ENCODE peak calls at places on chromosomes 5 and 9, in eight cellular contexts. One of them, this sample, is unnamed.
A peak's percentile ranks its signal among the peaks of the same experiment; 100 is the strongest.

GRCh38 chr5:73544429-73545402 is 20.7 kb downstream of the ANKRA2 start:
- DNase-seq in gastrocnemius medialis: no peak
- DNase-seq in psoas muscle: no peak
- DNase-seq in ovary: no peak
- DNase-seq in transverse colon: peak; percentile 82
- DNase-seq in prostate gland: peak; percentile 96
- DNase-seq in Peyer's patch: no peak
- DNase-seq in esophagus muscularis mucosa: no peak
- DNase-seq in this sample: no peak

GRCh38 chr5:6601271-6601670 is 31.6 kb downstream of the NSUN2 start:
- DNase-seq in gastrocnemius medialis: no peak
- DNase-seq in psoas muscle: no peak
- DNase-seq in ovary: no peak
- DNase-seq in transverse colon: no peak
- DNase-seq in prostate gland: no peak
- DNase-seq in Peyer's patch: no peak
- DNase-seq in esophagus muscularis mucosa: no peak
- DNase-seq in this sample: no peak

GRCh38 chr9:127199001-127199791 is 65.4 kb upstream of the GARNL3 start:
- DNase-seq in gastrocnemius medialis: peak; percentile 73
- DNase-seq in psoas muscle: peak; percentile 82
- DNase-seq in ovary: peak; percentile 89
- DNase-seq in transverse colon: peak; percentile 84
- DNase-seq in prostate gland: peak; percentile 71
- DNase-seq in Peyer's patch: peak; percentile 76
- DNase-seq in esophagus muscularis mucosa: peak; percentile 95
- DNase-seq in this sample: peak; percentile 77

GRCh38 chr5:96776606-96777005 is 31.1 kb downstream of the ERAP1 start:
- DNase-seq in gastrocnemius medialis: no peak
- DNase-seq in psoas muscle: no peak
- DNase-seq in ovary: no peak
- DNase-seq in transverse colon: no peak
- DNase-seq in prostate gland: no peak
- DNase-seq in Peyer's patch: no peak
- DNase-seq in esophagus muscularis mucosa: no peak
- DNase-seq in this sample: no peak

GRCh38 chr9:107222020-107222522 is 61.0 kb upstream of the RAD23B start:
- DNase-seq in gastrocnemius medialis: no peak
- DNase-seq in psoas muscle: no peak
- DNase-seq in ovary: no peak
- DNase-seq in transverse colon: no peak
- DNase-seq in prostate gland: no peak
- DNase-seq in Peyer's patch: no peak
- DNase-seq in esophagus muscularis mucosa: peak; percentile 70
- DNase-seq in this sample: no peak

GRCh38 chr5:157306690-157307089 is 40.8 kb downstream of the CYFIP2 start:
- DNase-seq in gastrocnemius medialis: no peak
- DNase-seq in psoas muscle: no peak
- DNase-seq in ovary: no peak
- DNase-seq in transverse colon: no peak
- DNase-seq in prostate gland: no peak
- DNase-seq in Peyer's patch: peak; percentile 56
- DNase-seq in esophagus muscularis mucosa: no peak
- DNase-seq in this sample: no peak

GRCh38 chr9:34508951-34509350 is 13.8 kb downstream of the ENHO start:
- DNase-seq in gastrocnemius medialis: no peak
- DNase-seq in psoas muscle: no peak
- DNase-seq in ovary: no peak
- DNase-seq in transverse colon: no peak
- DNase-seq in prostate gland: no peak
- DNase-seq in Peyer's patch: no peak
- DNase-seq in esophagus muscularis mucosa: no peak
- DNase-seq in this sample: no peak

GRCh38 chr9:13478637-13479036 is 199.1 kb upstream of the MPDZ start:
- DNase-seq in gastrocnemius medialis: no peak
- DNase-seq in psoas muscle: no peak
- DNase-seq in ovary: no peak
- DNase-seq in transverse colon: no peak
- DNase-seq in prostate gland: no peak
- DNase-seq in Peyer's patch: no peak
- DNase-seq in esophagus muscularis mucosa: no peak
- DNase-seq in this sample: no peak

GRCh38 chr5:128276537-128277216 is 193.1 kb downstream of the SLC12A2 start:
- DNase-seq in gastrocnemius medialis: no peak
- DNase-seq in psoas muscle: no peak
- DNase-seq in ovary: no peak
- DNase-seq in transverse colon: no peak
- DNase-seq in prostate gland: no peak
- DNase-seq in Peyer's patch: no peak
- DNase-seq in esophagus muscularis mucosa: no peak
- DNase-seq in this sample: no peak

GRCh38 chr5:181224390-181225234 is 1.5 kb downstream of the TRIM41 start:
- DNase-seq in gastrocnemius medialis: no peak
- DNase-seq in psoas muscle: no peak
- DNase-seq in ovary: peak; percentile 57
- DNase-seq in transverse colon: peak; percentile 42
- DNase-seq in prostate gland: no peak
- DNase-seq in Peyer's patch: peak; percentile 66
- DNase-seq in esophagus muscularis mucosa: no peak
- DNase-seq in this sample: no peak

GRCh38 chr9:86818636-86819035 is 128.7 kb downstream of the GAS1 start:
- DNase-seq in gastrocnemius medialis: no peak
- DNase-seq in psoas muscle: no peak
- DNase-seq in ovary: no peak
- DNase-seq in transverse colon: no peak
- DNase-seq in prostate gland: no peak
- DNase-seq in Peyer's patch: no peak
- DNase-seq in esophagus muscularis mucosa: no peak
- DNase-seq in this sample: no peak

GRCh38 chr5:67528953-67529352 is 332.4 kb upstream of the CD180 start:
- DNase-seq in gastrocnemius medialis: no peak
- DNase-seq in psoas muscle: no peak
- DNase-seq in ovary: no peak
- DNase-seq in transverse colon: no peak
- DNase-seq in prostate gland: no peak
- DNase-seq in Peyer's patch: no peak
- DNase-seq in esophagus muscularis mucosa: no peak
- DNase-seq in this sample: no peak

GRCh38 chr9:114155967-114156294 is 594 bp downstream of the COL27A1 start:
- DNase-seq in gastrocnemius medialis: no peak
- DNase-seq in psoas muscle: no peak
- DNase-seq in ovary: peak; percentile 70
- DNase-seq in transverse colon: no peak
- DNase-seq in prostate gland: no peak
- DNase-seq in Peyer's patch: no peak
- DNase-seq in esophagus muscularis mucosa: no peak
- DNase-seq in this sample: no peak

GRCh38 chr5:4447657-4448056 is 692.5 kb upstream of the ADAMTS16 start:
- DNase-seq in gastrocnemius medialis: no peak
- DNase-seq in psoas muscle: no peak
- DNase-seq in ovary: no peak
- DNase-seq in transverse colon: no peak
- DNase-seq in prostate gland: no peak
- DNase-seq in Peyer's patch: no peak
- DNase-seq in esophagus muscularis mucosa: no peak
- DNase-seq in this sample: no peak

GRCh38 chr9:27150758-27151431 is 41.9 kb downstream of the TEK start:
- DNase-seq in gastrocnemius medialis: no peak
- DNase-seq in psoas muscle: no peak
- DNase-seq in ovary: no peak
- DNase-seq in transverse colon: no peak
- DNase-seq in prostate gland: no peak
- DNase-seq in Peyer's patch: no peak
- DNase-seq in esophagus muscularis mucosa: no peak
- DNase-seq in this sample: no peak

GRCh38 chr5:167561796-167562195 is 729.6 kb upstream of the WWC1 start:
- DNase-seq in gastrocnemius medialis: no peak
- DNase-seq in psoas muscle: no peak
- DNase-seq in ovary: no peak
- DNase-seq in transverse colon: no peak
- DNase-seq in prostate gland: no peak
- DNase-seq in Peyer's patch: no peak
- DNase-seq in esophagus muscularis mucosa: peak; percentile 79
- DNase-seq in this sample: no peak

GRCh38 chr9:90331826-90332575 is 310.6 kb downstream of the DIRAS2 start:
- DNase-seq in gastrocnemius medialis: no peak
- DNase-seq in psoas muscle: no peak
- DNase-seq in ovary: no peak
- DNase-seq in transverse colon: no peak
- DNase-seq in prostate gland: no peak
- DNase-seq in Peyer's patch: no peak
- DNase-seq in esophagus muscularis mucosa: no peak
- DNase-seq in this sample: no peak

DNA sequence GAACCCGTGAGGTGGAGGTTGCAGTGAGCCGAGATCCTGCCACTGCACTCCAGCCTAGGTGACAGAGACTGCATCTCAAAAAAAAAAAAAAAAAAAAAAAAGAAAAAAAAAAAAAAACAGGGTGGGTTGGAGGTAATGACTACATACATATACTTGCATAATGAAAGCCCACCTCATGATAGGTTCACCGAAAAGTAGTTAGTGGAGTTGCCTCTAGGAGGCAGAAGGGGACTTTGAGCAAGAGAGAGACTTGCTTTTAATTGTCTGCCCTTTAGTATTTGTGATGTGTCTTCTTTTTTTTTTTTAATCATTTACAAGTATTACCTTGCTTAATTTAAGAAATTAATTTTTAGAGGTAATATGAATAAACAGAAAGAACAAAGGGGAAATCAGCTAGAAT is 99.8 kb downstream of the PPARGC1B start:
- DNase-seq in gastrocnemius medialis: no peak
- DNase-seq in psoas muscle: no peak
- DNase-seq in ovary: no peak
- DNase-seq in transverse colon: no peak
- DNase-seq in prostate gland: no peak
- DNase-seq in Peyer's patch: no peak
- DNase-seq in esophagus muscularis mucosa: no peak
- DNase-seq in this sample: no peak
- TF ChIP-seq CTCF in gastrocnemius medialis: no peak
- TF ChIP-seq CTCF in psoas muscle: peak; percentile 17
- TF ChIP-seq CTCF in ovary: no peak
- TF ChIP-seq CTCF in transverse colon: no peak
- TF ChIP-seq CTCF in prostate gland: no peak
- TF ChIP-seq CTCF in Peyer's patch: no peak
- TF ChIP-seq CTCF in esophagus muscularis mucosa: no peak
- TF ChIP-seq CTCF in this sample: peak; percentile 20

DNA sequence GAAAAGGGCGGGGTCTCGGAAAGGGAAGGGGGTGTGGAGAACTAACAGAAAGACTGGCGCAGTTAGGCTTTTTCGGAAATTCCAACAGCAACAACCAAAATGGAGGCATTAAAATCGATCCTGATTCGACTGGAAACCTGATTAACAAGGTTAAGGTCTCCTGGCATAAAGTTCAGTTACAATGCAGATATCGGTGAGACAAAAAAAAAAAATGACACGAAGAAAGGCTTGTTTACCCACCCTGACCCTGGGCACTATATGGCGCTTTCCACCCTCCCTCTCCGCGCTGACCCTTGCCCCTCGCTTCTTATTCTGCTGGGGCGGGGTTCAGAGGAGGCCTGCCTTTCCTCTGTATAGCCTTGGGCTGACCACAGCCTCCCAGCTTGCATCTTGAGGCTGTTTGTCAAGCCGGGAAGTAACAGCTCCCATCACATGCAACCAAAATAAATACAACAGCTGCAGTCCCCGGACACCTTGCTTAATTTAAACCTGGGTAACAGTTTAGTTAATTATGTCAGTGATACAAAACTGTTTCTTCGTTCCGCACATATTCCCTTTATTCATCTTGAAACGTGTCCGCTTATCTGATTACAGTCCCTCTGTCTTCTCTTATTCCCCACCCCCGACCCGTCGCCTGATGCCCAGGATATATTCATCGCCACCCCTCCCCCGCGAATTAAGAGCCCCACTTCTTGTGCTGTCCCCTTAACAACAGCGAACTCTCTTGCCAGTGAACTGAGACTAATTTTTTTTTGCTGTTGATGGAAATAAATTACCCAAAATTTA is 808 bp upstream of the PJA2 start:
- DNase-seq in gastrocnemius medialis: peak; percentile 76
- DNase-seq in psoas muscle: peak; percentile 70
- DNase-seq in ovary: peak; percentile 87
- DNase-seq in transverse colon: peak; percentile 87
- DNase-seq in prostate gland: peak; percentile 45
- DNase-seq in Peyer's patch: peak; percentile 73
- DNase-seq in esophagus muscularis mucosa: no peak
- DNase-seq in this sample: peak; percentile 77
- H3K4me1 ChIP-seq in gastrocnemius medialis: peaks cover 41% of the 10 kb centered on the region
- H3K4me1 ChIP-seq in psoas muscle: peaks cover 37% of the 10 kb centered on the region
- H3K4me1 ChIP-seq in ovary: peaks cover 2% of the 10 kb centered on the region
- H3K4me1 ChIP-seq in transverse colon: peaks cover 37% of the 10 kb centered on the region
- H3K4me1 ChIP-seq in prostate gland: peaks cover 4% of the 10 kb centered on the region
- H3K4me1 ChIP-seq in Peyer's patch: no peaks in the 10 kb centered on the region
- H3K4me1 ChIP-seq in esophagus muscularis mucosa: peaks cover 18% of the 10 kb centered on the region
- H3K4me1 ChIP-seq in this sample: peaks cover 45% of the 10 kb centered on the region

GRCh38 chr9:96651626-96652025 is 3.5 kb downstream of the PRXL2C start:
- DNase-seq in gastrocnemius medialis: no peak
- DNase-seq in psoas muscle: no peak
- DNase-seq in ovary: no peak
- DNase-seq in transverse colon: no peak
- DNase-seq in prostate gland: no peak
- DNase-seq in Peyer's patch: no peak
- DNase-seq in esophagus muscularis mucosa: no peak
- DNase-seq in this sample: no peak

GRCh38 chr9:96660693-96661248 is 5.7 kb upstream of the PRXL2C start:
- DNase-seq in gastrocnemius medialis: no peak
- DNase-seq in psoas muscle: no peak
- DNase-seq in ovary: no peak
- DNase-seq in transverse colon: no peak
- DNase-seq in prostate gland: no peak
- DNase-seq in Peyer's patch: no peak
- DNase-seq in esophagus muscularis mucosa: no peak
- DNase-seq in this sample: no peak

GRCh38 chr9:96649620-96650323 is 5.3 kb downstream of the PRXL2C start:
- DNase-seq in gastrocnemius medialis: peak; percentile 50
- DNase-seq in psoas muscle: no peak
- DNase-seq in ovary: no peak
- DNase-seq in transverse colon: no peak
- DNase-seq in prostate gland: no peak
- DNase-seq in Peyer's patch: no peak
- DNase-seq in esophagus muscularis mucosa: no peak
- DNase-seq in this sample: no peak

GRCh38 chr9:96654450-96655197 is 493 bp downstream of the PRXL2C start:
- DNase-seq in gastrocnemius medialis: peak; percentile 84
- DNase-seq in psoas muscle: peak; percentile 88
- DNase-seq in ovary: peak; percentile 89
- DNase-seq in transverse colon: peak; percentile 81
- DNase-seq in prostate gland: peak; percentile 57
- DNase-seq in Peyer's patch: peak; percentile 63
- DNase-seq in esophagus muscularis mucosa: peak; percentile 95
- DNase-seq in this sample: peak; percentile 94

GRCh38 chr9:96655198-96655851 is at the start of gene PRXL2C:
- DNase-seq in gastrocnemius medialis: peak; percentile 83
- DNase-seq in psoas muscle: peak; percentile 91
- DNase-seq in ovary: peak; percentile 88
- DNase-seq in transverse colon: peak; percentile 90
- DNase-seq in prostate gland: peak; percentile 84
- DNase-seq in Peyer's patch: peak; percentile 87
- DNase-seq in esophagus muscularis mucosa: peak; percentile 95
- DNase-seq in this sample: peak; percentile 91
- H3K36me3 ChIP-seq in gastrocnemius medialis: no peaks in the 10 kb centered on the region
- H3K36me3 ChIP-seq in psoas muscle: peaks cover 24% of the 10 kb centered on the region
- H3K36me3 ChIP-seq in ovary: no peaks in the 10 kb centered on the region
- H3K36me3 ChIP-seq in transverse colon: peaks cover 8% of the 10 kb centered on the region
- H3K36me3 ChIP-seq in prostate gland: no peaks in the 10 kb centered on the region
- H3K36me3 ChIP-seq in Peyer's patch: no peaks in the 10 kb centered on the region
- H3K36me3 ChIP-seq in esophagus muscularis mucosa: peaks cover 13% of the 10 kb centered on the region
- H3K36me3 ChIP-seq in this sample: peaks cover 4% of the 10 kb centered on the region

GRCh38 chr9:111531716-111532115 is 6.7 kb downstream of the ZNF483 start:
- DNase-seq in gastrocnemius medialis: no peak
- DNase-seq in psoas muscle: no peak
- DNase-seq in ovary: no peak
- DNase-seq in transverse colon: no peak
- DNase-seq in prostate gland: no peak
- DNase-seq in Peyer's patch: no peak
- DNase-seq in esophagus muscularis mucosa: no peak
- DNase-seq in this sample: no peak
- TF ChIP-seq CTCF in gastrocnemius medialis: no peak
- TF ChIP-seq CTCF in psoas muscle: no peak
- TF ChIP-seq CTCF in ovary: no peak
- TF ChIP-seq CTCF in transverse colon: no peak
- TF ChIP-seq CTCF in prostate gland: no peak
- TF ChIP-seq CTCF in Peyer's patch: no peak
- TF ChIP-seq CTCF in esophagus muscularis mucosa: no peak
- TF ChIP-seq CTCF in this sample: no peak